ENCODE peak calls at places on chromosomes 2 and 18, in seven cellular contexts. T, N, U, W, C, O and V are unnamed samples.

GRCh38 chr2:168766600-168766999 is 35.8 kb upstream of the NOSTRIN start:
- DNase-seq in N (no peak), O (no peak), C (no peak), W (no peak), T (no peak), U (no peak), V (no peak)

GRCh38 chr2:3805120-3805519 is 101.7 kb downstream of the DCDC2C start:
- DNase-seq in O (peak), U (no peak), C (peak), W (no peak), N (peak), T (no peak), V (no peak)

GRCh38 chr2:30195011-30195410 is 36.3 kb upstream of the LBH start:
- DNase-seq in N (no peak), U (no peak), C (no peak), T (no peak), O (no peak), W (no peak), V (no peak)

GRCh38 chr2:236073867-236074655 is 94.1 kb downstream of the GBX2 start:
- DNase-seq in T (no peak), O (peak), C (no peak), N (no peak), U (no peak), W (no peak), V (no peak)

GRCh38 chr2:9140570-9141378 is 65.8 kb upstream of the ASAP2 start:
- DNase-seq in O (peak), U (no peak), W (no peak), C (no peak), N (no peak), T (no peak), V (no peak)

GRCh38 chr2:50575232-50575631 is 456.7 kb downstream of the NRXN1 start:
- DNase-seq in C (no peak), O (no peak), W (no peak), N (no peak), U (no peak), T (no peak), V (no peak)

GRCh38 chr2:152400607-152401214 is 65.7 kb downstream of the FMNL2 start:
- DNase-seq in O (no peak), C (no peak), U (no peak), N (no peak), T (no peak), W (no peak), V (no peak)

GRCh38 chr2:62501059-62501458 is 4.9 kb downstream of the TMEM17 start:
- DNase-seq in N (no peak), U (no peak), C (peak), T (no peak), O (no peak), W (no peak), V (no peak)

GRCh38 chr2:197613509-197613987 is 61.8 kb downstream of the RFTN2 start:
- DNase-seq in O (peak), T (no peak), W (no peak), N (no peak), U (no peak), C (peak), V (no peak)

GRCh38 chr18:28176674-28176932 is 327 bp downstream of the CDH2 start:
- DNase-seq in O (no peak), N (no peak), U (no peak), T (no peak), C (no peak), W (no peak), V (no peak)

GRCh38 chr2:231181848-231182247 is 16.6 kb upstream of the ARMC9 start:
- DNase-seq in T (no peak), W (peak), U (peak), C (peak), N (peak), O (no peak), V (no peak)

GRCh38 chr2:42021490-42021889 is 26.3 kb upstream of the PKDCC start:
- DNase-seq in W (peak), N (peak), T (no peak), O (no peak), C (peak), U (no peak), V (peak)

GRCh38 chr2:60544059-60544458 is 9.4 kb downstream of the BCL11A start:
- DNase-seq in O (no peak), C (no peak), N (no peak), T (no peak), U (no peak), W (no peak), V (no peak)

GRCh38 chr2:177808984-177809809 is 263.4 kb downstream of the PDE11A start:
- DNase-seq in W (no peak), O (no peak), T (no peak), N (no peak), C (no peak), U (no peak), V (no peak)

GRCh38 chr2:36800381-36800780 is 103.9 kb downstream of the VIT start:
- DNase-seq in C (no peak), N (no peak), U (no peak), T (no peak), W (no peak), O (no peak), V (no peak)

GRCh38 chr2:211879323-211879722 is 659.3 kb downstream of the ERBB4 start:
- DNase-seq in O (peak), U (no peak), W (no peak), N (no peak), C (no peak), T (no peak), V (no peak)

GRCh38 chr2:133458280-133458679 is 110.0 kb downstream of the NCKAP5 start:
- DNase-seq in C (no peak), N (no peak), W (no peak), U (no peak), T (no peak), O (no peak), V (no peak)

GRCh38 chr2:128783193-128783671 is 464.6 kb upstream of the HS6ST1 start:
- DNase-seq in O (no peak), W (no peak), U (peak), N (no peak), T (no peak), C (no peak), V (no peak)

GRCh38 chr2:197198890-197199289 is 111.7 kb downstream of the ANKRD44 start:
- DNase-seq in N (peak), W (no peak), T (peak), C (no peak), O (no peak), U (peak), V (no peak)

GRCh38 chr2:208350610-208351009 is 56.0 kb upstream of the PTH2R start:
- DNase-seq in N (no peak), O (no peak), W (no peak), T (no peak), C (no peak), U (no peak), V (peak)

GRCh38 chr2:160375037-160375436 is 118.6 kb downstream of the RBMS1 start:
- DNase-seq in W (no peak), N (no peak), O (no peak), U (no peak), T (no peak), C (peak), V (no peak)

GRCh38 chr2:134917958-134918517 is 584 bp upstream of the CCNT2 start:
- DNase-seq in O (no peak), U (no peak), C (no peak), W (no peak), N (peak), T (no peak), V (no peak)

GRCh38 chr2:32136097-32136496 is 29.6 kb upstream of the SLC30A6 start:
- DNase-seq in U (no peak), W (no peak), T (no peak), O (no peak), N (no peak), C (peak), V (peak)

GRCh38 chr2:45166229-45166890 is 157.1 kb upstream of the SIX2 start:
- DNase-seq in W (no peak), U (no peak), O (no peak), C (no peak), T (no peak), N (no peak), V (no peak)

GRCh38 chr2:205731521-205731965 is 49.2 kb downstream of the NRP2 start:
- DNase-seq in T (no peak), N (no peak), O (no peak), U (no peak), W (no peak), C (peak), V (peak)

GRCh38 chr2:98479959-98480524 is 35.4 kb downstream of the INPP4A start:
- DNase-seq in N (no peak), T (no peak), O (peak), W (peak), C (no peak), U (no peak), V (no peak)

GRCh38 chr2:70496819-70497218 is 56.8 kb downstream of the TGFA start:
- DNase-seq in O (no peak), C (no peak), W (no peak), U (no peak), T (no peak), N (no peak), V (no peak)

GRCh38 chr2:16127958-16128357 is 187.6 kb downstream of the MYCN start:
- DNase-seq in N (no peak), W (no peak), U (no peak), O (no peak), C (no peak), T (no peak), V (no peak)

GRCh38 chr2:17579605-17580318 is 39.3 kb downstream of the VSNL1 start:
- DNase-seq in C (no peak), T (no peak), N (no peak), O (no peak), U (no peak), W (no peak), V (no peak)

GRCh38 chr2:58569460-58570185 is 328.5 kb upstream of the FANCL start:
- DNase-seq in W (no peak), U (no peak), N (no peak), T (no peak), O (peak), C (no peak), V (no peak)

GRCh38 chr2:4047961-4048891 is 344.9 kb downstream of the DCDC2C start:
- DNase-seq in O (no peak), N (no peak), W (no peak), U (no peak), T (no peak), C (no peak), V (no peak)

GRCh38 chr2:120454993-120455789 is 109.3 kb downstream of the INHBB start:
- DNase-seq in O (no peak), U (no peak), N (no peak), W (no peak), T (no peak), C (no peak), V (no peak)

GRCh38 chr2:74502720-74503505 is 3.5 kb upstream of the LBX2 start:
- DNase-seq in T (no peak), U (peak), W (peak), C (peak), N (peak), O (no peak), V (peak)

GRCh38 chr2:66682476-66682875 is 247.6 kb downstream of the MEIS1 start:
- DNase-seq in T (no peak), N (no peak), O (no peak), C (no peak), W (no peak), U (no peak), V (no peak)

GRCh38 chr2:30747206-30747605 is 60.0 kb downstream of the CAPN13 start:
- DNase-seq in C (peak), N (no peak), O (no peak), U (no peak), T (no peak), W (no peak), V (no peak)

GRCh38 chr2:240856151-240856980 is 12.3 kb upstream of the AGXT start:
- DNase-seq in W (no peak), C (peak), N (no peak), T (no peak), U (no peak), O (no peak), V (no peak)

GRCh38 chr2:10303634-10304378 is 1.1 kb downstream of the HPCAL1 start:
- DNase-seq in T (no peak), W (peak), O (peak), C (peak), U (no peak), N (no peak), V (no peak)

GRCh38 chr18:8480506-8481328 is 128.5 kb upstream of the RAB12 start:
- DNase-seq in C (peak), T (no peak), N (peak), W (no peak), U (no peak), O (peak), V (peak)

GRCh38 chr2:130836501-130837174 is at the start of gene ARHGEF4:
- DNase-seq in T (no peak), N (no peak), O (no peak), U (no peak), C (peak), W (peak), V (no peak)

GRCh38 chr18:36843199-36843598 is 14.3 kb downstream of the KIAA1328 start:
- DNase-seq in W (no peak), O (no peak), N (no peak), C (no peak), T (no peak), U (no peak), V (no peak)

GRCh38 chr18:36849288-36850011 is 20.5 kb downstream of the KIAA1328 start:
- DNase-seq in O (peak), T (no peak), W (no peak), U (no peak), N (no peak), C (no peak), V (no peak)

GRCh38 chr18:36839835-36840234 is 10.9 kb downstream of the KIAA1328 start:
- DNase-seq in U (no peak), C (no peak), O (no peak), T (no peak), N (no peak), W (no peak), V (no peak)

GRCh38 chr18:36848609-36849008 is 19.7 kb downstream of the KIAA1328 start:
- DNase-seq in W (no peak), O (no peak), T (no peak), C (no peak), U (no peak), N (no peak), V (no peak)

GRCh38 chr18:36843784-36844183 is 14.9 kb downstream of the KIAA1328 start:
- DNase-seq in O (no peak), W (no peak), N (no peak), T (no peak), U (no peak), C (no peak), V (no peak)
- TF ChIP-seq CTCF in O (no peak), W (no peak), N (no peak), T (no peak), U (no peak), C (no peak), V (no peak)

DNA sequence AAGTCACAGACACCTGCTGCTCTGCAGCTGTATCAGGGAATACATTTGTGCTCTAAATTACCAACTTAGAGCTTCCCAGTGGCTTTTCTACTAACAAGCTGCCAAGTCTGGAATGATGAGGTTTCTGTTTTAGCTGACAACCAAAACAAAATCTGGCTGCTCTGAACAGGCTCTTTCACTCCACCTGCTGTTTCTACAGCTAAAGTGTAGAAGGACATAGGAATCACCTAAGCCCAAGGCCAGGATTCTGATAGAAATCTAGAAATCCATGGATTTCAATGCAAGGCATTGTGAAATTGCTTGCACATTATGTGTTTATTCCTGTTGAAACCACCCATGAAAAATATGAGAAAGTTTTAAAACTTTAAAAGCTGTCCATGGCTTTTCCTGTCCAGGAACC is 201.2 kb downstream of the SUCLG1 start:
- DNase-seq in N (no peak), U (no peak), O (no peak), C (peak), W (no peak), T (no peak), V (no peak)
- TF ChIP-seq CTCF in N (no peak), U (no peak), O (no peak), C (no peak), W (no peak), T (peak), V (no peak)

GRCh38 chr18:47992903-47993302 is 62.4 kb upstream of the SMAD2 start:
- DNase-seq in U (no peak), O (no peak), C (no peak), T (no peak), W (no peak), N (no peak), V (no peak)

GRCh38 chr18:47992266-47992665 is 61.8 kb upstream of the SMAD2 start:
- DNase-seq in N (no peak), C (no peak), O (no peak), W (no peak), U (no peak), T (no peak), V (no peak)

GRCh38 chr18:47987456-47987735 is 56.9 kb upstream of the SMAD2 start:
- DNase-seq in O (no peak), W (no peak), C (no peak), T (no peak), U (no peak), N (no peak), V (no peak)

GRCh38 chr18:47993409-47993808 is 63.0 kb upstream of the SMAD2 start:
- DNase-seq in T (no peak), U (no peak), O (no peak), W (no peak), N (no peak), C (no peak), V (no peak)

DNA sequence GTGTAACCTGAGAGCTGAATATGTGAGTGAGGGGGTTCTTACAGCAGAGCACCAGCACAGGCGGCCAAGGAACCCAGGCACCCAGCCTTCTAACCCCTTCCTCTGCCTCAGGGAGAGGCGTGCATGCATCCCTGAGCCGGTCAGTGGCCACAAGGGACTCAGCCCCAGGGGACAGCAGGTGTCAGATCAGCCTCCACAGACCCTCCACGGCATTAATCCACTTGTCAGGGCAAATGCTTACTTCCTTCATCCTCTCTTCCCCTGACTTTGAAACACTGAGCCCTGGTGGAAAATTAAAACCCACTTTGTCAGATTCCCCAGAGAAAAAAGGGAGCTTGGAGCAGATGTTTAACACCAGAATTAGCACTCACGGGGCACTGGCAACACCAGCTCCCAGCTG is 60.5 kb upstream of the SMAD2 start:
- DNase-seq in U (no peak), O (no peak), T (no peak), N (no peak), W (no peak), C (no peak), V (no peak)
- TF ChIP-seq CTCF in U (no peak), O (no peak), T (no peak), N (no peak), W (no peak), C (no peak), V (no peak)

DNA sequence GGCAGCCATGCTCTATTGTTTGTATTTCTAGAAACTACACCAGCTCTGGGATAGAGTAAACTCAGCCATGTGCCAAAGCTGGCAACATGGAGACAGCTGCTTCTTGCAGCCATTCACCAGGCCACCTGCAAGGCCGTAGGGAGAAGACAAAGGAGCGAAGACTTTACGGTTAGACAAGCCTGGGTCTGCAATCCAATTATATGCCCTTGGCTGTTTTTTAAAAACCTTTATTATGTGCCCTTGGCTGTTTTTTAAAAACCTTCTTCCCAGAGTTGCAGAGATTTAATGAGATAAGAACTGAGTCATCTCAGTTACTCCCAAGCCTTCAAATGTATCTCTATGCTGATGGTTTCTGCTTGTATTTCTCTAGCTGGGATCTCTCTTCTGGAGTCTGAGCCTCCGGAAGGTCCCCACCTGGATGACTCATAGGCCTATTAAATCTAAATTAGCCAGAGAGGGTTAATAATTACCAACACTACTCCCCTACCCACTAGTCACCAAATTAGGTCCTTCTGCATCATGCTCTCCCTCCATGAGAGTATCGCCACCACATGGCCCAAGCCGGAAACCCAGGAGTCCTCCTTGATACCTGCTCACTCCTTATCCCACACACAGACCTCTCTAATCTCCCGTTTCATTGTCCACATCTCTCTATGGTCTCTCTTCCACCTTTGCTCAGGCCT is 17.5 kb upstream of the DPP4 start:
- DNase-seq in U (no peak), O (no peak), N (no peak), T (no peak), W (no peak), C (peak), V (no peak)
- TF ChIP-seq CTCF in U (no peak), O (peak), N (no peak), T (no peak), W (no peak), C (peak), V (peak)

GRCh38 chr2:55268907-55269611 is at the start of gene MTIF2:
- DNase-seq in U (peak), C (peak), W (peak), T (peak), O (peak), N (peak), V (peak)

GRCh38 chr2:55268288-55268906 is 634 bp downstream of the MTIF2 start:
- DNase-seq in T (no peak), U (no peak), N (no peak), C (no peak), W (no peak), O (peak), V (no peak)
- TF ChIP-seq CTCF in T (no peak), U (no peak), N (no peak), C (no peak), W (no peak), O (no peak), V (no peak)

GRCh38 chr2:15034246-15034645 is 401.7 kb downstream of the LRATD1 start:
- DNase-seq in O (no peak), T (no peak), U (no peak), C (no peak), W (no peak), N (no peak), V (no peak)

GRCh38 chr2:15034860-15035259 is 402.3 kb downstream of the LRATD1 start:
- DNase-seq in C (no peak), W (no peak), T (no peak), O (no peak), N (no peak), U (no peak), V (no peak)

GRCh38 chr2:15028406-15028805 is 395.9 kb downstream of the LRATD1 start:
- DNase-seq in N (no peak), O (no peak), T (no peak), W (no peak), U (no peak), C (no peak), V (no peak)

DNA sequence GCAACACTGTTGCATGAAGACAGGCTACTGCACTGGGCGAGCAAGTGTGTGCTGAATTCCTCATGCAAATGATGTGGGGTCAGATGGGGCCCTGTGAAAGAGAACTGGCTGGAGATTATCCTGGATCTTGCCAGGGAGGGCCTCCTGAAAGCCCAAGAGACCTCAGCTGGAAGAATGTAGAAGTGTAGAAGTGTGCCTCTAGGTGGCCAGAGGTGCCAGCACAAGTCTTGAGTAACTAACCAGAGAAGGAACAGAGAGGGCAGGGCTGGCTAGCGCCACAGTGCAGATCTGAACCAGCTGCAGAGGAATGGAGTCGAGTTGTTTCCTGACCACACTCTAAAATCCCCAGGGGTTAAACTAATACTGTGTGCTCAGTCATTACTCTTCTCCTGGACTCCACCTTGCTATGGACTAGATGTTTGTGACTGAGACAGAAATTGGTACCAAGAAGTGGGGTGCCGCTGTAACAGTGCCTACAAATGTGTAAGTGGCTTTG is 399.3 kb downstream of the LRATD1 start:
- DNase-seq in C (peak), T (no peak), N (no peak), U (no peak), O (no peak), W (no peak), V (no peak)
- TF ChIP-seq CTCF in C (no peak), T (no peak), N (no peak), U (no peak), O (no peak), W (no peak), V (no peak)